ENCODE peak calls at places on chromosomes 6 and 20, in nine cellular contexts. G is renal cortical epithelial cell; Y is A172; V is Right ventricle myocardium superior; P is activated CD4-positive, alpha-beta T cell treated with anti-CD3 and anti-CD28 coated beads, Interleukin-2, amount 50 U/mL, for 1 hour; J is GDM1; R is stimulated activated CD4-positive, alpha-beta T cell treated with anti-CD3 and anti-CD28 coated beads, Interleukin-2, amount 100 ng/mL, for 4 hours; S is DMS153; D is endothelial cell. H is an unnamed sample.
A peak's percentile ranks its signal among the peaks of the same experiment; 100 is the strongest.

GRCh38 chr20:51945177-51945576 is 142.9 kb upstream of the SALL4 start:
- DNase-seq in S (no peak), P (no peak), R (no peak), Y (no peak), J (no peak), V (no peak), G (no peak), D (no peak), H (no peak)

GRCh38 chr6:80690611-80691090 is 584.2 kb downstream of the BCKDHB start:
- DNase-seq in P (no peak), G (peak; percentile 39), D (no peak), S (no peak), Y (no peak), J (no peak), R (no peak), V (no peak), H (no peak)

GRCh38 chr20:24100370-24101011 is 111.9 kb upstream of the GGTLC1 start:
- DNase-seq in Y (peak; percentile 77), P (peak; percentile 45), D (peak; percentile 63), R (peak; percentile 37), G (peak; percentile 61), V (no peak), J (peak; percentile 12), S (peak; percentile 49), H (peak; percentile 81)

GRCh38 chr6:137951064-137951597 is 84.1 kb downstream of the TNFAIP3 start:
- DNase-seq in Y (no peak), V (no peak), R (no peak), P (no peak), D (no peak), S (no peak), G (no peak), J (no peak), H (no peak)

GRCh38 chr20:63520939-63521601 is 505 bp downstream of the PPDPF start:
- DNase-seq in G (no peak), P (peak; percentile 62), Y (peak; percentile 40), V (peak; percentile 83), S (peak; percentile 39), R (peak; percentile 52), J (peak; percentile 43), D (peak; percentile 65), H (peak; percentile 62)

GRCh38 chr6:18425218-18425617 is 38.1 kb downstream of the RNF144B start:
- DNase-seq in P (no peak), V (no peak), Y (no peak), R (no peak), D (no peak), G (no peak), S (peak; percentile 71), J (no peak), H (no peak)

GRCh38 chr6:41558033-41558807 is 12.0 kb downstream of the FOXP4 start:
- DNase-seq in V (no peak), S (no peak), R (no peak), D (no peak), P (no peak), J (no peak), Y (no peak), G (no peak), H (no peak)

GRCh38 chr6:44275749-44276648 is 5.7 kb downstream of the TMEM151B start:
- DNase-seq in G (no peak), J (no peak), Y (no peak), P (no peak), V (no peak), R (no peak), S (no peak), D (no peak), H (no peak)

GRCh38 chr20:1894951-1895673 is at the start of gene SIRPA:
- DNase-seq in J (peak; percentile 56), D (peak; percentile 39), G (no peak), S (no peak), Y (peak; percentile 44), R (no peak), V (peak; percentile 77), P (no peak), H (peak; percentile 63)

GRCh38 chr20:24821391-24821790 is 127.7 kb upstream of the CST7 start:
- DNase-seq in G (no peak), P (no peak), J (no peak), V (no peak), S (no peak), D (no peak), R (no peak), Y (no peak), H (no peak)

GRCh38 chr20:19784511-19785172 is 26.6 kb downstream of the RIN2 start:
- DNase-seq in D (peak; percentile 64), V (peak; percentile 58), G (peak; percentile 80), J (peak; percentile 51), S (peak; percentile 56), P (no peak), R (no peak), Y (peak; percentile 84), H (peak; percentile 95)

GRCh38 chr20:46011631-46012482 is 3.1 kb downstream of the MMP9 start:
- DNase-seq in R (no peak), D (no peak), V (peak; percentile 80), P (peak; percentile 36), S (no peak), G (peak; percentile 44), J (no peak), Y (no peak), H (peak; percentile 98)

GRCh38 chr20:2385026-2385425 is 4.3 kb downstream of the TGM6 start:
- DNase-seq in V (no peak), S (no peak), J (no peak), D (no peak), Y (peak; percentile 70), P (no peak), R (no peak), G (no peak), H (no peak)

GRCh38 chr6:105985816-105986632 is 100.1 kb upstream of the PRDM1 start:
- DNase-seq in S (no peak), R (no peak), G (no peak), J (no peak), D (no peak), Y (no peak), V (peak; percentile 45), P (no peak), H (no peak)

GRCh38 chr6:41741625-41742490 is 5.3 kb downstream of the PGC start:
- DNase-seq in P (no peak), Y (no peak), G (peak; percentile 22), J (no peak), R (no peak), D (no peak), S (no peak), V (peak; percentile 38), H (no peak)

GRCh38 chr6:18562726-18563125 is 175.6 kb downstream of the RNF144B start:
- DNase-seq in P (no peak), S (no peak), V (no peak), D (no peak), G (no peak), Y (no peak), J (no peak), R (no peak), H (no peak)

GRCh38 chr6:111852704-111853103 is 20.5 kb downstream of the FYN start:
- DNase-seq in J (no peak), D (no peak), R (no peak), S (no peak), V (no peak), P (no peak), Y (no peak), G (peak; percentile 46), H (no peak)

GRCh38 chr6:26141378-26141901 is 54.2 kb downstream of the HFE start:
- DNase-seq in D (no peak), Y (no peak), G (no peak), P (no peak), S (peak; percentile 23), R (no peak), J (no peak), V (no peak), H (no peak)

GRCh38 chr6:30533460-30534294 is 22.6 kb downstream of the GNL1 start:
- DNase-seq in P (no peak), G (no peak), D (no peak), Y (no peak), S (no peak), V (no peak), R (no peak), J (no peak), H (no peak)

H was measured in Caki2.